ENCODE peak calls at places on chromosome 17, in eight cellular contexts. E is prostate gland, X is RWPE2, Y is transverse colon, O is pancreas, J is A549, K is Peyer's patch, L is endodermal cell. T is an unnamed sample.

GRCh38 chr17:8871081-8871581 is 3.7 kb upstream of the PIK3R6 start:
- DNase-seq in E (no peak), X (peak; percentile 23), Y (no peak), O (no peak), J (no peak), K (no peak), L (peak; percentile 53), T (no peak)

GRCh38 chr17:51869387-51869786 is 289.1 kb downstream of the CA10 start:
- DNase-seq in E (no peak), X (no peak), Y (no peak), O (no peak), J (peak; percentile 10), K (no peak), L (peak; percentile 90), T (no peak)

GRCh38 chr17:68390888-68391545 is 66.3 kb downstream of the WIPI1 start:
- DNase-seq in E (no peak), X (no peak), Y (no peak), O (no peak), J (no peak), K (no peak), L (peak; percentile 40), T (no peak)

GRCh38 chr17:33328129-33328528 is 35.0 kb upstream of the ASIC2 start:
- DNase-seq in E (no peak), X (no peak), Y (no peak), O (no peak), J (no peak), K (no peak), L (peak; percentile 90), T (no peak)

GRCh38 chr17:33520404-33521032 is 227.4 kb upstream of the ASIC2 start:
- DNase-seq in E (peak; percentile 30), X (no peak), Y (peak; percentile 17), O (no peak), J (peak; percentile 46), K (peak; percentile 51), L (peak; percentile 96), T (no peak)

GRCh38 chr17:77553459-77554066 is 404.9 kb upstream of the TNRC6C start:
- DNase-seq in E (no peak), X (peak; percentile 45), Y (no peak), O (no peak), J (no peak), K (no peak), L (no peak), T (no peak)

GRCh38 chr17:9226794-9227135 is 205.5 kb downstream of the NTN1 start:
- DNase-seq in E (no peak), X (no peak), Y (no peak), O (no peak), J (no peak), K (no peak), L (peak; percentile 92), T (no peak)

GRCh38 chr17:64358261-64358788 is 32.3 kb downstream of the PECAM1 start:
- DNase-seq in E (no peak), X (no peak), Y (no peak), O (no peak), J (no peak), K (no peak), L (no peak), T (no peak)

GRCh38 chr17:79830763-79831366 is 8.4 kb downstream of the CBX4 start:
- DNase-seq in E (no peak), X (no peak), Y (no peak), O (peak; percentile 24), J (no peak), K (no peak), L (peak; percentile 63), T (no peak)
- H3K27ac ChIP-seq in E (peak overlapping the region; percentile 80), X (no peak overlapping the region), Y (no peak overlapping the region), O (peak overlapping the region; percentile 55), J (peak overlapping the region; percentile 81), K (peak overlapping the region; percentile 15), L (no peak overlapping the region), T (no peak overlapping the region)

DNA sequence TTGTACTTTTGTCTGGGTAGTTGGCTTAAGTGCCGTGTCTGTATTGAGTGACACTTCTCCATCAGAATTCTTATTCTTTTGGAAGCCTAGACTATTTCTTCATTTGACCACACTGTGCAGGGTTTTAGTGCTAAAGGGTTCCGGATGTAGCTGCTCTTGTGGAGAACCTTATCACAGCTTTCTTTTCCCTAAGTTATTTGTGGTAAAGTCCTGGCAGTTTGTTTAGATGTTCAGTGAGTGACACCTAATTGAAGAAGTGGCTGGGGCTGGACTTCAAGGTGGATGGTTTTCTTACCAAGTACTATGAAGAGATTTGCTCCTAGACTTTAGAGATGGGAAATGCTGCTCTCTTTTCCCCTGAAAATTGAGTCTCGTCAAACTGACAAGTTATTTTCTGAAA is 144.0 kb upstream of the TBX2 start:
- DNase-seq in E (no peak), X (no peak), Y (no peak), O (no peak), J (no peak), K (no peak), L (peak; percentile 12), T (no peak)
- H3K27ac ChIP-seq in E (no peak overlapping the region), X (no peak overlapping the region), Y (no peak overlapping the region), O (no peak overlapping the region), J (no peak overlapping the region), K (no peak overlapping the region), L (no peak overlapping the region), T (no peak overlapping the region)

GRCh38 chr17:42399948-42400843 is 12.0 kb upstream of the STAT3 start:
- DNase-seq in E (no peak), X (no peak), Y (no peak), O (no peak), J (no peak), K (peak; percentile 81), L (peak; percentile 79), T (no peak)

GRCh38 chr17:42394838-42395237 is 6.6 kb upstream of the STAT3 start:
- DNase-seq in E (no peak), X (no peak), Y (no peak), O (no peak), J (no peak), K (no peak), L (no peak), T (no peak)

GRCh38 chr17:42402121-42402516 is 13.9 kb upstream of the STAT3 start:
- DNase-seq in E (no peak), X (no peak), Y (peak; percentile 57), O (no peak), J (no peak), K (peak; percentile 77), L (no peak), T (no peak)

GRCh38 chr17:42403150-42403549 is 14.9 kb upstream of the STAT3 start:
- DNase-seq in E (no peak), X (no peak), Y (peak; percentile 38), O (no peak), J (no peak), K (peak; percentile 64), L (peak; percentile 89), T (no peak)

GRCh38 chr17:42399121-42399520 is 10.9 kb upstream of the STAT3 start:
- DNase-seq in E (no peak), X (no peak), Y (no peak), O (no peak), J (no peak), K (no peak), L (no peak), T (no peak)
- H3K27ac ChIP-seq in E (no peak overlapping the region), X (peak overlapping the region; percentile 23), Y (no peak overlapping the region), O (no peak overlapping the region), J (peak overlapping the region; percentile 37), K (no peak overlapping the region), L (no peak overlapping the region), T (no peak overlapping the region)

GRCh38 chr17:83018658-83019193 is 60.7 kb upstream of the METRNL start:
- DNase-seq in E (no peak), X (peak; percentile 57), Y (no peak), O (no peak), J (no peak), K (no peak), L (peak; percentile 30), T (no peak)
- H3K27ac ChIP-seq in E (no peak overlapping the region), X (no peak overlapping the region), Y (no peak overlapping the region), O (no peak overlapping the region), J (no peak overlapping the region), K (no peak overlapping the region), L (no peak overlapping the region), T (no peak overlapping the region)

GRCh38 chr17:45345554-45346254 is 28.9 kb upstream of the MAP3K14 start:
- DNase-seq in E (no peak), X (no peak), Y (peak; percentile 6), O (no peak), J (peak; percentile 63), K (peak; percentile 44), L (no peak), T (no peak)
- H3K27ac ChIP-seq in E (peak overlapping the region; percentile 19), X (no peak overlapping the region), Y (peak overlapping the region; percentile 36), O (no peak overlapping the region), J (no peak overlapping the region), K (peak overlapping the region; percentile 47), L (no peak overlapping the region), T (no peak overlapping the region)

DNA sequence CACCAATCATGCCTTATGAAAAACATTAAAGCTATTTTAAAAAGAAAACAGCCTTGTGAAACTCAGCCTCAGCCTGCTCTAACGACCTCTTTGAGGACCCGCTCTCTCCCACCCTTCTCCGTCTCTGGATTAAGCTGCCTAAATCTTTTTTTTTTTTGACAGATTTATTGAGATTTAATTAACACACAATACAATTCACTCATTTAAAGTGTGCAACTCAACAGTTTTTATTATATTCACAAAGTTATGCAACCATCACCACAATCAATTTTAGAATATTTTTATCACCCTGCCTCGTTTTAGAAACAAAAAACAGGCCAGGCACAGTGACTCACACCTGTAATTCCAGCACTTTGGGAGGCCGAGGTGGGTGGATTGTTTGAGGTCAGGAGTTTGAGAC is 8.4 kb downstream of the CDR2L start:
- DNase-seq in E (no peak), X (no peak), Y (no peak), O (no peak), J (no peak), K (no peak), L (no peak), T (no peak)
- H3K27ac ChIP-seq in E (no peak overlapping the region), X (no peak overlapping the region), Y (no peak overlapping the region), O (peak overlapping the region; percentile 10), J (no peak overlapping the region), K (no peak overlapping the region), L (no peak overlapping the region), T (no peak overlapping the region)

GRCh38 chr17:4009164-4009785 is 45.0 kb upstream of the ATP2A3 start:
- DNase-seq in E (no peak), X (no peak), Y (no peak), O (no peak), J (no peak), K (no peak), L (no peak), T (no peak)
- H3K27ac ChIP-seq in E (peak overlapping the region; percentile 14), X (no peak overlapping the region), Y (peak overlapping the region; percentile 8), O (no peak overlapping the region), J (no peak overlapping the region), K (peak overlapping the region; percentile 5), L (no peak overlapping the region), T (no peak overlapping the region)

DNA sequence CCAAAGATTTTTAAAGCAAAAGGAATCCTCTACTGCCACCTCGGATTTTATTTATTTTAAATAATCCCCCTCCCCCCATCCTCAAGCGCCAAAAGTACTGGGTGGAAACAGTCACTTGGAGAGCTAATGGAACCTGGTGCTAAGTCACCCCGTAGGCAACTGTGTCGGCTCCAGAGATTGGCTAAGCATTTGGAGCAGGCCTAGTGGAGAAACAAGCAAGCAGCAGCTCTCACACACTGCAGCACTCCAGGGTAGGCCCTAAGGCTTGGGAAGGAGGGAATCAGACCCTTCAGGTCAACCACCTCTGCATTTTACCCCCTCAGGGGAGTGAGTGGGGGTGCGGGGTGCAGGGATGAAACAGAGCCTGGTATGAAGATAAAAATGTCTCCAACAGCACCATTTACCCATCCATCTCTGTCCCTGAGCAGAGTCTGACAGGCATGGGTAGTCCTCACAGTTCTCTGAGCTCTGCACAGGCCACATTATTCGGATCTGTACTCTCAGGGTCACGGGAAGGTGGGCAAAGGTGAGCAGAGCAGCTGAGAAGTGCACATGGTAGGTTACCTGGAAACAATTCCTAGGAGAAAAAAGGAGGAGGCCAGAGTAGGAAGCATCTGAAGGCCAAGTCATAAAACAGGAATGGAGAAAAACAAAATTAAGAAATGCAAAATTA is 27.2 kb upstream of the STAC2 start:
- DNase-seq in E (no peak), X (no peak), Y (no peak), O (no peak), J (no peak), K (no peak), L (peak; percentile 84), T (no peak)
- H3K27ac ChIP-seq in E (no peak overlapping the region), X (no peak overlapping the region), Y (no peak overlapping the region), O (no peak overlapping the region), J (no peak overlapping the region), K (no peak overlapping the region), L (no peak overlapping the region), T (no peak overlapping the region)